ENCODE peak calls at places on chromosome 18, in five cellular contexts. S is heart right ventricle, B is astrocyte, L is Peyer's patch, Z is body of pancreas. V is an unnamed sample.

GRCh38 chr18:55585586-55586521 is 2.1 kb downstream of the TCF4 start:
- DNase-seq in S (no peak), B (peak), L (no peak), Z (no peak), V (peak)

GRCh38 chr18:50619833-50620232 is 59.9 kb downstream of the MAPK4 start:
- DNase-seq in S (no peak), B (no peak), L (no peak), Z (no peak), V (no peak)

GRCh38 chr18:63237911-63238710 is 81.5 kb downstream of the BCL2 start:
- DNase-seq in S (no peak), B (peak), L (no peak), Z (peak), V (no peak)

GRCh38 chr18:55768255-55768654 is 180.3 kb upstream of the TCF4 start:
- DNase-seq in S (no peak), B (no peak), L (no peak), Z (no peak), V (no peak)

GRCh38 chr18:45837283-45838070 is 12.0 kb downstream of the SIGLEC15 start:
- DNase-seq in S (peak), B (peak), L (peak), Z (peak), V (no peak)

GRCh38 chr18:48529796-48530195 is 9.0 kb upstream of the CTIF start:
- DNase-seq in S (no peak), B (peak), L (no peak), Z (no peak), V (no peak)

GRCh38 chr18:70464343-70465114 is 175.7 kb downstream of the SOCS6 start:
- DNase-seq in S (peak), B (peak), L (peak), Z (peak), V (peak)

GRCh38 chr18:44620821-44621220 is 59.9 kb upstream of the SETBP1 start:
- DNase-seq in S (no peak), B (no peak), L (no peak), Z (no peak), V (no peak)

GRCh38 chr18:51235011-51235789 is 37.7 kb upstream of the MEX3C start:
- DNase-seq in S (no peak), B (peak), L (no peak), Z (no peak), V (no peak)

GRCh38 chr18:13629841-13630747 is 96.3 kb downstream of the FAM210A start:
- DNase-seq in S (no peak), B (peak), L (no peak), Z (peak), V (peak)

GRCh38 chr18:45805551-45805950 is 19.9 kb upstream of the SIGLEC15 start:
- DNase-seq in S (no peak), B (no peak), L (no peak), Z (no peak), V (no peak)

GRCh38 chr18:28127763-28128737 is 48.9 kb downstream of the CDH2 start:
- DNase-seq in S (no peak), B (peak), L (no peak), Z (no peak), V (no peak)

GRCh38 chr18:48902023-48902855 is 48.5 kb downstream of the SMAD7 start:
- DNase-seq in S (peak), B (peak), L (peak), Z (peak), V (no peak)

GRCh38 chr18:67919316-67919715 is 402.8 kb upstream of the DSEL start:
- DNase-seq in S (no peak), B (no peak), L (no peak), Z (no peak), V (no peak)

GRCh38 chr18:7872569-7872968 is 305.5 kb downstream of the PTPRM start:
- DNase-seq in S (no peak), B (peak), L (no peak), Z (no peak), V (no peak)

GRCh38 chr18:58911766-58912165 is 47.1 kb downstream of the ZNF532 start:
- DNase-seq in S (no peak), B (no peak), L (no peak), Z (no peak), V (no peak)

GRCh38 chr18:69727912-69728572 is 219.6 kb downstream of the CD226 start:
- DNase-seq in S (no peak), B (peak), L (no peak), Z (no peak), V (no peak)

GRCh38 chr18:25350561-25351201 is 1.3 kb downstream of the ZNF521 start:
- DNase-seq in S (peak), B (peak), L (peak), Z (no peak), V (peak)

GRCh38 chr18:75531212-75531850 is 103.8 kb upstream of the SMIM21 start:
- DNase-seq in S (no peak), B (no peak), L (no peak), Z (no peak), V (no peak)

GRCh38 chr18:70172225-70172624 is 33.3 kb downstream of the RTTN start:
- DNase-seq in S (no peak), B (no peak), L (no peak), Z (no peak), V (no peak)

GRCh38 chr18:666177-666576 is 8.7 kb downstream of the TYMS start:
- DNase-seq in S (no peak), B (no peak), L (no peak), Z (no peak), V (no peak)

GRCh38 chr18:8684577-8684976 is 20.8 kb upstream of the MTCL1 start:
- DNase-seq in S (no peak), B (no peak), L (no peak), Z (no peak), V (no peak)

GRCh38 chr18:67766930-67767329 is 250.4 kb upstream of the DSEL start:
- DNase-seq in S (no peak), B (peak), L (no peak), Z (no peak), V (no peak)

GRCh38 chr18:13710460-13710859 is 15.9 kb downstream of the FAM210A start:
- DNase-seq in S (no peak), B (peak), L (no peak), Z (no peak), V (no peak)

GRCh38 chr18:66346833-66347595 is 256.9 kb downstream of the CDH19 start:
- DNase-seq in S (no peak), B (no peak), L (no peak), Z (no peak), V (no peak)

GRCh38 chr18:5068856-5069255 is 128.2 kb downstream of the AKAIN1 start:
- DNase-seq in S (no peak), B (peak), L (no peak), Z (no peak), V (no peak)

GRCh38 chr18:33210575-33211189 is 229.8 kb downstream of the CCDC178 start:
- DNase-seq in S (no peak), B (peak), L (no peak), Z (no peak), V (no peak)

GRCh38 chr18:55328301-55328700 is 259.7 kb downstream of the TCF4 start:
- DNase-seq in S (no peak), B (peak), L (no peak), Z (no peak), V (no peak)

GRCh38 chr18:7645756-7646155 is 78.6 kb downstream of the PTPRM start:
- DNase-seq in S (no peak), B (no peak), L (no peak), Z (peak), V (no peak)

GRCh38 chr18:62325806-62326645 is 916 bp downstream of the TNFRSF11A start:
- DNase-seq in S (no peak), B (peak), L (peak), Z (no peak), V (no peak)

GRCh38 chr18:44458777-44459176 is 221.9 kb upstream of the SETBP1 start:
- DNase-seq in S (no peak), B (peak), L (no peak), Z (no peak), V (no peak)

GRCh38 chr18:47893939-47894699 is 36.3 kb downstream of the SMAD2 start:
- DNase-seq in S (no peak), B (peak), L (no peak), Z (no peak), V (no peak)

GRCh38 chr18:11741505-11742145 is 52.6 kb downstream of the GNAL start:
- DNase-seq in S (no peak), B (no peak), L (no peak), Z (no peak), V (no peak)

GRCh38 chr18:23950644-23951043 is 63.9 kb upstream of the TTC39C start:
- DNase-seq in S (no peak), B (no peak), L (no peak), Z (no peak), V (no peak)

GRCh38 chr18:23949863-23950262 is 64.7 kb upstream of the TTC39C start:
- DNase-seq in S (no peak), B (no peak), L (no peak), Z (no peak), V (no peak)

GRCh38 chr18:23943903-23944624 is 70.5 kb upstream of the TTC39C start:
- DNase-seq in S (no peak), B (peak), L (no peak), Z (no peak), V (peak)

GRCh38 chr18:23943104-23943503 is 71.5 kb upstream of the TTC39C start:
- DNase-seq in S (no peak), B (no peak), L (no peak), Z (no peak), V (no peak)

DNA sequence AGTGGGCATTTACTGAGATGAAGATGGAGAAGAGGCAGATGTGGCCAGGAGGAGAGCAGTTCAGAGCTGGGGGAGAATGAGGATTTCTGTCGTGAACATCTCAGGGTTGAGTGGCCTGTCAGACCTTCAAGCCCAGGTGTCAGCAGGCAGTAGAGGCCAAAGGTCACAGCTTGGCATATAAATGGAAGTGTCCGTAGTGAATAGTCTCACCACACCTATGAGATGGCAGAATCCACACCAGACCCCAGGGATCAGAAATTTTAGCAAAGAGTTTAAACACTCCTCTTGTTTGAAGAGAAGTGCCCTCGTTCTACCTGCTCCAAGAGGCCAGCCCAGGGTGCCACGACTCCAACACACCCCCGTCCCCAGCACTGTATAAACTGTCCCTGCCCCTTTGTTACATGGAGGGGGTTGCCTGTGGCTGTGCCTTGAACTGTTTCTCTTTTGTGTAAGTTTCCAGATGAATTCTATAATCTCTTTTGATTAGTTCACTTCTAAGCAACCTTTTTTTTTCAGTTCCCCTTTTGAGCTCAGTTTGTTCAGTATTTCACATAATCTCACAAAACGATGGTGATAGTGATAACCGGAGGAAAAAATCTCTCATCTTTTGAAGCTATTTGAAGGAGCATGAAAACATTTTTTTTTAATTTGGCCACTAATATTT is 69.0 kb upstream of the TTC39C start:
- DNase-seq in S (no peak), B (no peak), L (no peak), Z (no peak), V (no peak)
- TF ChIP-seq CTCF in S (no peak), B (no peak), L (no peak), Z (no peak), V (no peak)

GRCh38 chr18:3217930-3218647 is 1.7 kb downstream of the MYOM1 start:
- DNase-seq in S (no peak), B (no peak), L (no peak), Z (peak), V (no peak)

GRCh38 chr18:3218817-3219216 is 951 bp downstream of the MYOM1 start:
- DNase-seq in S (no peak), B (no peak), L (no peak), Z (no peak), V (no peak)

GRCh38 chr18:3216987-3217386 is 2.8 kb downstream of the MYOM1 start:
- DNase-seq in S (no peak), B (no peak), L (no peak), Z (no peak), V (no peak)

GRCh38 chr18:3221496-3221895 is 1.7 kb upstream of the MYOM1 start:
- DNase-seq in S (no peak), B (no peak), L (no peak), Z (no peak), V (no peak)

DNA sequence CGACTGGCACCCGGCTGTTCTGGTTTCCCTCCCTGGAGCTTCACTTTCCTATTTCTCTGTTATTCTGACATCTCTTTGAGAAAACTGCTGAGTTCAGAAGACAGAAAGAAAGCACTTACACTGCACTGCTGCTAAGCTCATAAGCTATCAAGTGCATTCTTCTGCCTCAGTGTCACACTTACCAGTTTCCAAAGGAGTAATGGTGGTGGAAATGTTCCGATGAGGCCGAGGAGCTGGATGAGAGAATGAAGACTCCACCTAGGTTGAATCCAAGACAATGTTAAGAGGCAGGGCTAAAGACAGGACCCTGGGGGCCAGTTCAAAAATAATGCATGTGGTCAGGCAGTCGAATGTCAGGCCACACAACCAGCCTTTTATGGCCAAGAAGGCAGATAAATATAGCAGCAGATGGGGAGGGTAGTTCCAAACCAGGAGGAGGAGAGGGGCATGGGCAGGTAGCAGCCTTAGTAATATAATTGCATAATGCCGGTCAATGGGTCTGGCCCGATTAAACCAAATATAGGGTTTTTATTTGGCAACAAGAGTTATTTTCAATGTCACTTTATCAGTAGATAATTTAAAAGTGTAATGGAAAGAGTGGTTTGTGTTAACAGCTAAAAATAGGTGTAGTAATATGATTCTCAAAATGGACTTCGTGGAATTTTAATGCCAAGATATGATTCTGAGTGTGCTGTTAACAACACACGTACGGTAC is at the start of gene MYOM1:
- DNase-seq in S (no peak), B (no peak), L (no peak), Z (no peak), V (no peak)
- H3K4me3 ChIP-seq in S (peak), B (no peak), L (peak), Z (no peak), V (peak)

GRCh38 chr18:77054606-77055428 is 77.8 kb downstream of the MBP start:
- DNase-seq in S (peak), B (peak), L (peak), Z (peak), V (peak)

GRCh38 chr18:77057043-77057442 is 75.5 kb downstream of the MBP start:
- DNase-seq in S (peak), B (no peak), L (no peak), Z (no peak), V (peak)

GRCh38 chr18:77055429-77056310 is 76.9 kb downstream of the MBP start:
- DNase-seq in S (peak), B (no peak), L (no peak), Z (no peak), V (no peak)

GRCh38 chr18:77058186-77058847 is 74.3 kb downstream of the MBP start:
- DNase-seq in S (peak), B (no peak), L (no peak), Z (no peak), V (no peak)

DNA sequence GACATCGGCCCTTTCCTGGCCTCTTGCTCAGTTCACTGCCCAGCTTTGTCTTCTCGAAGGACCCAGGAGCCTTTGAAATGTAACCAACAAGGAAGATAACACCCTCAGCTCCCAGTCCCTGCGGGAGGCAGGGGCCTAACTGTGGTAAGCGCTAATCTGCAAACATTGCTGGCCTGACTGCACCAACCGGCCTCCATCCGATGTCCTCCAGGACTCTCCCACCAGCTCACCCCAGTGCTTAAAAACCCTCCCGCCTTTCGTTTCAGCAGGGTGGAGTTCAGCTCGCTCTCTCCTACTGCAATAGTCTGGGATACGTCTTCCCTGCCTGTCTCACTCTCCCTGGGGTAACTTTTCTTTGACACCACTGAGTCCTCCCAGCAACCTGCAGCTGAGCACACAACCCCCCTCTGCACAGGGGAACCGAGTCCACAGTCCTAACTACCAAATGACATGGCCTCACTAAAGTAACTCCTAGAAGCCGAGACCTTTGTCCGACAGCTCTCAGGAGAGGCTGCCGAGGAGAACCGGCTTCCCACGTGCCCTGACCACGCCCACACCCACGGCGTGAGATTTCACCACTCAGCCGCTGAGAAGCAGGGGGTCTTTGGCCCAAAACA is 76.1 kb downstream of the MBP start:
- DNase-seq in S (no peak), B (no peak), L (peak), Z (no peak), V (no peak)
- H3K27ac ChIP-seq in S (peak), B (peak), L (peak), Z (no peak), V (peak)

DNA sequence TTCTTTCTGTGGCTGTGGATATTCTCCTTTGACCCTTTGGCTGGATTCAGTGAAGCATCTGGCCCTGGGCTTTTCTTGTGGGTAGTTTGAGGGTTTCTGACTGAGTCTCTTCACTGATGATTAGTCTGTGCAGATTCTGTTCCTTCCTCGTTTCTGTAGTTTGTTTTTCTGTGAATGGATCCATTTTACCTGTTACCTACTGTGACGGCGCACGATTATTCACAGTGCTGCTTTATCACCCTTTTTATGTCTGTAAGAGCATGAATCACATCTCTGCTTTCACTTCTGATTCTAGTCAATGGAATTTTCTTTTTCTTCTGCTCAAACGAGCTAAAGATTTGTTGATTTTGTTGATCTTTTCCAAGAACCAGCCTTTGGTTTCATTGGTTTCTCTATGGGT is 60.8 kb downstream of the SLC66A2 start:
- DNase-seq in S (no peak), B (no peak), L (no peak), Z (no peak), V (no peak)
- TF ChIP-seq CTCF in S (no peak), B (no peak), L (no peak), Z (no peak), V (no peak)

DNA sequence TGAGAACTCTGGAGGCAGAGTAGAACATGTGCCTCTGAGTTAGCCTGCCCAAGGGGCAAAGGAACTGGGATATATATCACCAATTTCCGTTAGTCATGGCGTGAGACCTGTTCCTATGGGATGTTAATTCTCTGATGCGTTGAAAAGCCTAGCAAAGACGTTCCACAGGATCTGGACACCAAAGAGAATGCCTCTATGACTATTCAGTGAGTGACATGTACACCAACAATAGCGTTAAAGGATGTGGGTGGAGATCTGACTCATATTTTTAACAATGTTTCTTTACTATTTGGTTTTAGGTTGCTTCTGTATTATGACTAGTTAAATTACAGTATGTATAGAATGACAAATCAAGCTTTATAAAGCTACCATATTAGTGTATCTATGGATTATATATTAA is 320.9 kb upstream of the MC4R start:
- DNase-seq in S (no peak), B (peak), L (no peak), Z (no peak), V (no peak)
- H3K4me3 ChIP-seq in S (no peak), B (no peak), L (no peak), Z (no peak), V (no peak)

V was measured in dorsolateral prefrontal cortex.